ENCODE peak calls at places on chromosomes 3 and 15, in seven cellular contexts. N, F, R, L, X, Z and Y are unnamed samples.

GRCh38 chr3:168029705-168030104 is 66.0 kb downstream of the GOLIM4 start:
- DNase-seq in F (no peak), L (no peak), R (no peak), Z (no peak), X (no peak), N (no peak), Y (no peak)

GRCh38 chr3:11145888-11146287 is 8.4 kb upstream of the HRH1 start:
- DNase-seq in R (no peak), L (peak; percentile 95), F (no peak), X (no peak), Z (no peak), N (no peak), Y (no peak)

GRCh38 chr15:99918072-99918471 is 184.8 kb upstream of the LYSMD4 start:
- DNase-seq in F (no peak), Z (no peak), L (no peak), N (no peak), X (no peak), R (no peak), Y (no peak)

GRCh38 chr15:33915571-33916407 is 52.5 kb upstream of the CHRM5 start:
- DNase-seq in X (no peak), F (no peak), N (no peak), Z (no peak), L (no peak), R (no peak), Y (peak; percentile 68)

GRCh38 chr15:32700501-32701150 is 17.2 kb upstream of the GREM1 start:
- DNase-seq in F (no peak), Z (no peak), X (no peak), R (no peak), N (no peak), L (no peak), Y (no peak)

GRCh38 chr3:52014613-52015012 is 18.9 kb upstream of the RPL29 start:
- DNase-seq in N (peak; percentile 47), X (peak; percentile 66), Z (no peak), R (no peak), F (no peak), L (peak; percentile 23), Y (peak; percentile 76)

GRCh38 chr15:101033801-101034200 is 114.6 kb downstream of the LRRK1 start:
- DNase-seq in L (no peak), Z (no peak), F (no peak), R (no peak), N (no peak), X (no peak), Y (no peak)

GRCh38 chr15:87736401-87736800 is 520.1 kb downstream of the NTRK3 start:
- DNase-seq in F (no peak), R (no peak), Z (no peak), X (no peak), L (no peak), N (no peak), Y (no peak)

GRCh38 chr15:85785887-85786777 is 8.6 kb downstream of the KLHL25 start:
- DNase-seq in N (no peak), Z (no peak), F (no peak), R (no peak), L (no peak), X (no peak), Y (peak; percentile 49)

GRCh38 chr3:185976977-185977678 is 39.3 kb upstream of the TRA2B start:
- DNase-seq in L (peak; percentile 67), Z (peak; percentile 82), F (peak; percentile 77), X (peak; percentile 51), N (peak; percentile 82), R (peak; percentile 79), Y (peak; percentile 88)

GRCh38 chr3:88033806-88034205 is 25.0 kb downstream of the CGGBP1 start:
- DNase-seq in N (no peak), Z (no peak), X (no peak), L (peak; percentile 3), R (no peak), F (no peak), Y (no peak)

GRCh38 chr3:15602146-15602536 is 596 bp downstream of the BTD start:
- DNase-seq in F (no peak), X (no peak), L (no peak), N (no peak), R (no peak), Z (no peak), Y (no peak)

GRCh38 chr3:9754678-9755077 is 4.9 kb downstream of the OGG1 start:
- DNase-seq in N (no peak), L (no peak), X (no peak), Z (no peak), F (no peak), R (no peak), Y (no peak)

GRCh38 chr3:40312661-40313226 is 3.2 kb downstream of the EIF1B start:
- DNase-seq in R (no peak), Z (no peak), F (no peak), L (peak; percentile 13), N (no peak), X (no peak), Y (no peak)

GRCh38 chr3:126731044-126731443 is 27.0 kb downstream of the CHCHD6 start:
- DNase-seq in R (no peak), X (no peak), F (no peak), L (no peak), Z (no peak), N (no peak), Y (no peak)